ENCODE peak calls at places on chromosomes 6 and 20, in six cellular contexts. O is fibroblast of the aortic adventitia, Z is T-cell, D is substantia nigra, L is upper lobe of right lung, T is NT2/D1. P is an unnamed sample.

GRCh38 chr6:149890629-149891045 is 7.3 kb downstream of the RAET1E start:
- DNase-seq in Z (no peak), T (no peak), D (no peak), O (no peak), L (no peak), P (no peak)

GRCh38 chr6:169171951-169172350 is 81.7 kb downstream of the THBS2 start:
- DNase-seq in T (no peak), Z (no peak), L (no peak), O (peak), D (no peak), P (no peak)

GRCh38 chr6:25066593-25066992 is 130.8 kb upstream of the RIPOR2 start:
- DNase-seq in O (no peak), Z (no peak), T (no peak), D (no peak), L (no peak), P (no peak)

GRCh38 chr6:66735106-66735890 is 1028.3 kb upstream of the EYS start:
- DNase-seq in O (peak), Z (no peak), T (no peak), L (no peak), D (no peak), P (peak)

GRCh38 chr6:27893836-27894807 is 18.1 kb downstream of the OR2B2 start:
- DNase-seq in O (peak), L (peak), D (peak), Z (peak), T (no peak), P (peak)

GRCh38 chr6:56484669-56485068 is 158.0 kb downstream of the DST start:
- DNase-seq in Z (no peak), O (peak), D (no peak), L (no peak), T (no peak), P (no peak)

GRCh38 chr6:137697267-137697938 is 169.7 kb upstream of the TNFAIP3 start:
- DNase-seq in O (peak), L (no peak), Z (no peak), D (no peak), T (peak), P (peak)

GRCh38 chr6:46876126-46876525 is 45.6 kb downstream of the ADGRF5 start:
- DNase-seq in L (no peak), Z (no peak), O (peak), T (no peak), D (no peak), P (no peak)

GRCh38 chr6:112980676-112981075 is 633.5 kb downstream of the RFPL4B start:
- DNase-seq in L (no peak), D (no peak), T (no peak), Z (no peak), O (no peak), P (no peak)

GRCh38 chr20:41011551-41012067 is 17.0 kb upstream of the TOP1 start:
- DNase-seq in Z (no peak), L (no peak), T (no peak), O (no peak), D (no peak), P (no peak)

GRCh38 chr6:144657691-144658090 is 372.6 kb downstream of the UTRN start:
- DNase-seq in D (no peak), Z (no peak), L (no peak), T (peak), O (no peak), P (peak)

GRCh38 chr6:89616531-89616930 is 22.0 kb downstream of the LYRM2 start:
- DNase-seq in O (no peak), L (no peak), D (no peak), Z (no peak), T (no peak), P (no peak)

GRCh38 chr20:24638546-24639166 is 169.2 kb downstream of the SYNDIG1 start:
- DNase-seq in D (no peak), O (peak), L (no peak), T (no peak), Z (no peak), P (no peak)

GRCh38 chr6:118318648-118319047 is 229.4 kb upstream of the PLN start:
- DNase-seq in T (no peak), O (no peak), D (no peak), Z (no peak), L (no peak), P (no peak)

GRCh38 chr6:38020593-38020992 is 201.1 kb downstream of the ZFAND3 start:
- DNase-seq in Z (no peak), O (no peak), T (no peak), L (no peak), D (no peak), P (no peak)

GRCh38 chr20:23629017-23629541 is 8.7 kb downstream of the CST3 start:
- DNase-seq in D (no peak), T (peak), L (no peak), O (peak), Z (no peak), P (no peak)

GRCh38 chr6:45915776-45916348 is 99.8 kb downstream of the CLIC5 start:
- DNase-seq in L (no peak), O (no peak), T (no peak), Z (no peak), D (no peak), P (peak)

GRCh38 chr6:45433533-45434400 is 56.0 kb upstream of the SUPT3H start:
- DNase-seq in T (no peak), D (no peak), O (no peak), Z (no peak), L (no peak), P (no peak)

GRCh38 chr6:157143885-157144795 is 179.2 kb downstream of the TMEM242 start:
- DNase-seq in L (no peak), D (no peak), Z (no peak), O (peak), T (no peak), P (no peak)

GRCh38 chr20:38162149-38162548 is 2.9 kb downstream of the TGM2 start:
- DNase-seq in Z (no peak), D (no peak), O (no peak), L (no peak), T (no peak), P (no peak)

GRCh38 chr20:45892049-45892816 is 1.1 kb downstream of the CTSA start:
- DNase-seq in L (no peak), O (peak), D (no peak), Z (no peak), T (no peak), P (no peak)

GRCh38 chr6:46323312-46323965 is 152.7 kb upstream of the ENPP5 start:
- DNase-seq in L (no peak), D (no peak), Z (no peak), T (no peak), O (peak), P (no peak)

GRCh38 chr20:34720266-34720665 is 16.1 kb downstream of the TP53INP2 start:
- DNase-seq in T (no peak), Z (no peak), D (no peak), O (no peak), L (no peak), P (no peak)

GRCh38 chr20:36408219-36408618 is 102.1 kb downstream of the DLGAP4 start:
- DNase-seq in O (peak), D (no peak), T (no peak), Z (no peak), L (no peak), P (no peak)

GRCh38 chr6:40413231-40413755 is 173.9 kb downstream of the LRFN2 start:
- DNase-seq in D (no peak), O (no peak), T (no peak), L (no peak), Z (no peak), P (no peak)

GRCh38 chr6:167588181-167588919 is 238.4 kb upstream of the AFDN start:
- DNase-seq in D (no peak), Z (no peak), O (no peak), T (no peak), L (no peak), P (no peak)

GRCh38 chr6:145820000-145820399 is 5.4 kb upstream of the FBXO30 start:
- DNase-seq in D (no peak), Z (no peak), T (no peak), O (no peak), L (no peak), P (no peak)

GRCh38 chr6:2129076-2129695 is 116.2 kb downstream of the GMDS start:
- DNase-seq in L (no peak), O (no peak), D (no peak), Z (no peak), T (no peak), P (no peak)

GRCh38 chr20:8094845-8095244 is 37.2 kb upstream of the PLCB1 start:
- DNase-seq in T (no peak), O (peak), Z (no peak), D (no peak), L (no peak), P (no peak)

GRCh38 chr6:30754631-30755030 is 10.3 kb upstream of the IER3 start:
- DNase-seq in T (no peak), O (peak), L (no peak), D (no peak), Z (no peak), P (no peak)

GRCh38 chr6:85660181-85660611 is 17.5 kb upstream of the SYNCRIP start:
- DNase-seq in D (no peak), L (no peak), O (peak), T (no peak), Z (no peak), P (no peak)

GRCh38 chr6:13373488-13373886 is 45.1 kb upstream of the TBC1D7 start:
- DNase-seq in L (no peak), D (no peak), T (no peak), Z (no peak), O (peak), P (no peak)

GRCh38 chr20:49831770-49832631 is 19.4 kb downstream of the SLC9A8 start:
- DNase-seq in D (no peak), O (no peak), Z (no peak), T (no peak), L (no peak), P (no peak)

GRCh38 chr6:136216503-136216902 is 33.6 kb downstream of the MTFR2 start:
- DNase-seq in Z (no peak), T (no peak), O (no peak), L (no peak), D (no peak), P (no peak)

GRCh38 chr6:90026216-90026615 is 131.9 kb downstream of the GJA10 start:
- DNase-seq in L (no peak), D (no peak), T (no peak), O (no peak), Z (no peak), P (no peak)

GRCh38 chr20:10213526-10213925 is 5.1 kb upstream of the SNAP25 start:
- DNase-seq in T (no peak), D (no peak), L (no peak), Z (no peak), O (no peak), P (no peak)